ENCODE peak calls at places on chromosomes 3 and 15, in five cellular contexts. U is stimulated activated CD8-positive, alpha-beta memory T cell treated with anti-CD3 and anti-CD28 coated beads, Interleukin-7, amount 100 ng/mL, for 4 hours; Q is kidney; P is naive thymus-derived CD8-positive, alpha-beta T cell; O is adipocyte. V is an unnamed sample.

GRCh38 chr3:37901721-37902120 is 40.0 kb downstream of the CTDSPL start:
- DNase-seq in U (no peak), Q (no peak), P (no peak), O (no peak), V (no peak)

GRCh38 chr3:58556001-58556400 is 19.0 kb upstream of the ACOX2 start:
- DNase-seq in U (no peak), Q (no peak), P (no peak), O (no peak), V (no peak)

GRCh38 chr15:71512281-71513016 is 297.9 kb upstream of the NR2E3 start:
- DNase-seq in U (no peak), Q (no peak), P (no peak), O (no peak), V (no peak)

GRCh38 chr3:192923731-192924130 is 6.1 kb upstream of the MB21D2 start:
- DNase-seq in U (no peak), Q (no peak), P (no peak), O (no peak), V (no peak)

GRCh38 chr15:35252351-35252865 is 167.3 kb upstream of the NANOGP8 start:
- DNase-seq in U (no peak), Q (no peak), P (no peak), O (no peak), V (no peak)

GRCh38 chr3:153927107-153927506 is 194.1 kb upstream of the ARHGEF26 start:
- DNase-seq in U (no peak), Q (no peak), P (no peak), O (peak; percentile 62), V (no peak)

GRCh38 chr15:49468440-49468839 is 45.4 kb downstream of the FGF7 start:
- DNase-seq in U (no peak), Q (no peak), P (no peak), O (peak; percentile 76), V (no peak)

GRCh38 chr3:179179979-179180758 is 32.0 kb downstream of the PIK3CA start:
- DNase-seq in U (no peak), Q (no peak), P (no peak), O (peak; percentile 63), V (no peak)

GRCh38 chr15:23497710-23498111 is 50.7 kb upstream of the GOLGA6L2 start:
- DNase-seq in U (no peak), Q (no peak), P (no peak), O (peak; percentile 24), V (no peak)

GRCh38 chr3:194879991-194880939 is 194.6 kb downstream of the FAM43A start:
- DNase-seq in U (no peak), Q (peak; percentile 81), P (no peak), O (peak; percentile 39), V (peak; percentile 83)